ENCODE peak calls at places on chromosome 22, in eight cellular contexts. Q is hepatic stellate cell; R is activated CD4-positive, alpha-beta memory T cell treated with anti-CD3 and anti-CD28 coated beads, Interleukin-2, amount 10 ng/mL, durations not matched to agents 7 days and 5 days; H is transverse colon; J is sigmoid colon; A is MCF 10A; U is HTR-8/SVneo; S is activated T-helper 1 cell treated with anti-CD3 and anti-CD28 coated beads, Interleukin-2, amount 50 U/mL, for 16 hours. W is an unnamed sample.

GRCh38 chr22:39181356-39181755 is 28.9 kb upstream of the CBX7 start:
- DNase-seq in J (no peak), R (no peak), Q (no peak), A (no peak), U (no peak), H (no peak), S (no peak), W (no peak)

GRCh38 chr22:37803636-37804371 is 3.9 kb upstream of the GCAT start:
- DNase-seq in R (no peak), U (no peak), S (no peak), A (no peak), J (no peak), Q (no peak), H (no peak), W (peak)

GRCh38 chr22:24407278-24407665 is 20.1 kb upstream of the ADORA2A start:
- DNase-seq in H (no peak), A (no peak), J (no peak), U (no peak), Q (no peak), R (no peak), S (no peak), W (peak)

GRCh38 chr22:20523118-20523983 is 15.9 kb downstream of the MED15 start:
- DNase-seq in J (no peak), A (peak), U (no peak), H (no peak), R (peak), S (no peak), Q (no peak), W (no peak)

GRCh38 chr22:19879248-19879575 is 24.5 kb upstream of the GNB1L start:
- DNase-seq in A (no peak), R (no peak), J (peak), Q (no peak), U (no peak), H (no peak), S (no peak), W (peak)

GRCh38 chr22:37045958-37046357 is 5.6 kb upstream of the KCTD17 start:
- DNase-seq in J (no peak), S (no peak), Q (peak), H (no peak), A (peak), R (no peak), U (peak), W (no peak)

GRCh38 chr22:24978308-24978707 is 25.8 kb downstream of the KIAA1671 start:
- DNase-seq in J (no peak), Q (no peak), S (no peak), R (no peak), A (no peak), U (no peak), H (no peak), W (no peak)

GRCh38 chr22:43094085-43094484 is 4.9 kb upstream of the TTLL1 start:
- DNase-seq in J (no peak), R (no peak), S (no peak), A (peak), Q (no peak), U (no peak), H (peak), W (peak)

GRCh38 chr22:28969401-28970168 is 86.2 kb downstream of the ZNRF3 start:
- DNase-seq in Q (no peak), A (no peak), U (no peak), H (no peak), S (no peak), R (no peak), J (no peak), W (no peak)

GRCh38 chr22:50705851-50706351 is 32.1 kb upstream of the ACR start:
- DNase-seq in S (no peak), R (no peak), J (peak), Q (no peak), A (no peak), H (no peak), U (no peak), W (no peak)

GRCh38 chr22:38239101-38239761 is 33.6 kb downstream of the TMEM184B start:
- DNase-seq in J (no peak), H (no peak), Q (peak), S (no peak), R (no peak), U (peak), A (peak), W (peak)

GRCh38 chr22:33028191-33028700 is 29.9 kb downstream of the SYN3 start:
- DNase-seq in A (no peak), H (no peak), Q (no peak), S (no peak), R (no peak), J (no peak), U (no peak), W (peak)

GRCh38 chr22:48209473-48210271 is 1447.2 kb downstream of the TBC1D22A start:
- DNase-seq in S (no peak), J (no peak), U (no peak), R (no peak), A (no peak), H (no peak), Q (no peak), W (no peak)

GRCh38 chr22:43231724-43232034 is 44.7 kb upstream of the TTLL12 start:
- DNase-seq in U (no peak), J (no peak), S (no peak), Q (no peak), A (no peak), H (no peak), R (no peak), W (no peak)

GRCh38 chr22:32413715-32414114 is 1.7 kb upstream of the RTCB start:
- DNase-seq in R (no peak), Q (peak), S (no peak), U (no peak), J (no peak), A (peak), H (no peak), W (no peak)

GRCh38 chr22:21764038-21764804 is 28.6 kb upstream of the YPEL1 start:
- DNase-seq in R (no peak), Q (no peak), S (no peak), U (no peak), H (no peak), J (no peak), A (no peak), W (no peak)

GRCh38 chr22:44442186-44442465 is 55.9 kb downstream of the RTL6 start:
- DNase-seq in U (no peak), A (no peak), S (no peak), H (no peak), J (no peak), Q (no peak), R (no peak), W (peak)

GRCh38 chr22:20023214-20023613 is 2.3 kb downstream of the TANGO2 start:
- DNase-seq in J (peak), S (no peak), Q (no peak), R (no peak), H (no peak), A (no peak), U (no peak), W (peak)

GRCh38 chr22:46843691-46844297 is 81.3 kb downstream of the TBC1D22A start:
- DNase-seq in A (no peak), Q (no peak), J (no peak), R (no peak), S (no peak), U (no peak), H (no peak), W (peak)

GRCh38 chr22:37218771-37219411 is 6.6 kb upstream of the SSTR3 start:
- DNase-seq in S (peak), R (peak), U (no peak), Q (no peak), H (peak), J (no peak), A (no peak), W (no peak)

GRCh38 chr22:44111562-44112155 is 69.1 kb upstream of the PARVG start:
- DNase-seq in S (no peak), R (no peak), U (no peak), A (no peak), J (no peak), H (no peak), Q (no peak), W (no peak)

GRCh38 chr22:46902436-46902835 is 140.0 kb downstream of the TBC1D22A start:
- DNase-seq in S (no peak), R (no peak), A (no peak), J (no peak), U (no peak), Q (no peak), H (no peak), W (peak)

GRCh38 chr22:47805394-47805935 is 1043.0 kb downstream of the TBC1D22A start:
- DNase-seq in U (no peak), A (no peak), R (no peak), J (no peak), Q (no peak), S (no peak), H (no peak), W (no peak)

GRCh38 chr22:32600184-32600583 is 125.6 kb downstream of the FBXO7 start:
- DNase-seq in U (no peak), H (no peak), A (no peak), R (no peak), S (no peak), Q (no peak), J (no peak), W (no peak)

GRCh38 chr22:23289130-23289503 is 108.8 kb downstream of the BCR start:
- DNase-seq in S (no peak), H (no peak), Q (no peak), U (no peak), A (no peak), R (no peak), J (no peak), W (no peak)

GRCh38 chr22:46472722-46473016 is 64.8 kb downstream of the CELSR1 start:
- DNase-seq in Q (no peak), S (no peak), H (no peak), J (no peak), A (no peak), U (no peak), R (no peak), W (peak)